ENCODE peak calls at places on chromosome 22, in six cellular contexts. F is GM12878, K is HepG2, P is H1, L is GM23338, T is K562. U is an unnamed sample.

GRCh38 chr22:23105304-23105703 is 35.0 kb downstream of the GNAZ start:
- DNase-seq in F (no peak), K (no peak), P (no peak), L (no peak), T (no peak), U (no peak)

GRCh38 chr22:35411112-35411511 is 11.2 kb downstream of the MCM5 start:
- DNase-seq in F (peak), K (no peak), P (no peak), L (no peak), T (no peak), U (no peak)

GRCh38 chr22:46990937-46991520 is 228.6 kb downstream of the TBC1D22A start:
- DNase-seq in F (no peak), K (no peak), P (no peak), L (no peak), T (no peak), U (no peak)

GRCh38 chr22:37501610-37502341 is 15.6 kb upstream of the MFNG start:
- DNase-seq in F (no peak), K (peak), P (no peak), L (no peak), T (peak), U (no peak)

GRCh38 chr22:25146906-25147754 is 52.5 kb upstream of the CRYBB3 start:
- DNase-seq in F (no peak), K (no peak), P (no peak), L (no peak), T (no peak), U (no peak)

GRCh38 chr22:31829505-31829904 is 75.7 kb downstream of the DEPDC5 start:
- DNase-seq in F (peak), K (peak), P (no peak), L (no peak), T (peak), U (no peak)

GRCh38 chr22:25382762-25383161 is 163.3 kb downstream of the CRYBB2 start:
- DNase-seq in F (no peak), K (no peak), P (no peak), L (no peak), T (no peak), U (no peak)

GRCh38 chr22:45503816-45504702 is 1.4 kb downstream of the FBLN1 start:
- DNase-seq in F (no peak), K (no peak), P (peak), L (peak), T (no peak), U (peak)

GRCh38 chr22:26713823-26714449 is 56.5 kb downstream of the MIAT start:
- DNase-seq in F (no peak), K (peak), P (no peak), L (no peak), T (no peak), U (no peak)
- TF ChIP-seq CREB1 in F (no peak), K (no peak), P (no peak), L (no peak), T (no peak), U (no peak)

GRCh38 chr22:50531546-50532352 is 1.9 kb upstream of the TYMP start:
- DNase-seq in F (no peak), K (no peak), P (no peak), L (peak), T (no peak), U (peak)

GRCh38 chr22:50530280-50530856 is 556 bp upstream of the TYMP start:
- DNase-seq in F (no peak), K (peak), P (no peak), L (peak), T (no peak), U (peak)

GRCh38 chr22:50529416-50530279 is at the start of gene TYMP:
- DNase-seq in F (no peak), K (peak), P (no peak), L (peak), T (no peak), U (no peak)

GRCh38 chr22:50532353-50532700 is 2.5 kb upstream of the TYMP start:
- DNase-seq in F (no peak), K (no peak), P (no peak), L (no peak), T (no peak), U (no peak)

DNA sequence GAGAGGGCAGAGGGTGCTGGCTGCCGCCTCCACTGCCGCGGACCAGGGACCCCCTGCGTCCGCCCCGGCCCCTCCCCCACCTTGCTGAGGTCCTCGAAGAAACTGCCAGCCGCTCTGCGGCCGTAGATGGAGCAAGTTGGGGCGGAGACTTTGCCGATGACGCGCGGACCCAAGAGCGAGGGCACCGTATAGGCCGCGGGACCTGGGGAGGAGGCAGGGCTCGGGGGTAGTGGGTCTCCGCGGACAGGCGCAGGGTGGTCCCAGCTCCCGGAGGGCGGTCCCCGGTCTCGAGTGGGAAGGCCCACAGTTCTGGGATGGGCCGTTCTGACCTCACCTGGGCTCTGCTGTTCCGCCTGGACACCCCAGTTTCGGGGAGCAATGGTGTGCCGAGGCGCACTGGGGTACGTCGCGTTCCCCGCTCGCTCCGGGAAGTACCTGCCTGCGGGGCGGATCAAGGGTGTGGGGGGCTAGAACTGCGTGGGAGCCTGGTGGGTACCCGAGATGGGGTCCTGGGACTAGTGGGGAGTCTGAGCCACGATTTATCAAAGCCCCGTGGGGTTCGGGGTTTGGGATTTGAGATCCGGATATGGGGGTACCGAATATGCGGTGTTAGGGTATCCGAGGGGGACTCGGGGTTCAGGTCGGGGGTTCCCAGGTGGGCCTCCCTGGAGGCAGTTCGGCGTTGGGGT is 1.2 kb upstream of the TYMP start:
- DNase-seq in F (no peak), K (peak), P (no peak), L (peak), T (no peak), U (peak)
- TF ChIP-seq CREB1 in F (no peak), K (peak), P (peak), L (peak), T (no peak), U (no peak)

GRCh38 chr22:48744967-48745841 is 1082.5 kb downstream of the BRD1 start:
- DNase-seq in F (no peak), K (no peak), P (no peak), L (no peak), T (no peak), U (no peak)
- TF ChIP-seq CREB1 in F (no peak), K (no peak), P (no peak), L (no peak), T (no peak), U (no peak)

GRCh38 chr22:29004647-29005371 is 56.8 kb downstream of the C22orf31 start:
- DNase-seq in F (no peak), K (peak), P (no peak), L (peak), T (no peak), U (peak)
- TF ChIP-seq CREB1 in F (no peak), K (no peak), P (no peak), L (no peak), T (no peak), U (no peak)